ENCODE peak calls at places on chromosome 7, in four cellular contexts. P, E, U and B are unnamed samples. For H3K36me3, the result is how much of the 10 kb centered on the place peaks cover.

GRCh38 chr7:94650137-94650536 is 5.8 kb downstream of the SGCE start:
- DNase-seq in P (no peak), E (no peak), U (no peak), B (no peak)

GRCh38 chr7:155310425-155311114 is 12.9 kb downstream of the INSIG1 start:
- DNase-seq in P (no peak), E (no peak), U (no peak), B (no peak)

GRCh38 chr7:112715525-112715924 is 74.7 kb downstream of the TMEM168 start:
- DNase-seq in P (no peak), E (no peak), U (no peak), B (no peak)

GRCh38 chr7:132575987-132576722 is at the start of gene PLXNA4:
- DNase-seq in P (peak), E (no peak), U (peak), B (no peak)

GRCh38 chr7:19016140-19016539 is 101.3 kb downstream of the TWIST1 start:
- DNase-seq in P (no peak), E (no peak), U (no peak), B (no peak)

GRCh38 chr7:27181176-27181520 is 3.9 kb downstream of the HOXA11 start:
- DNase-seq in P (no peak), E (no peak), U (no peak), B (no peak)

GRCh38 chr7:47549916-47550315 is 32.0 kb downstream of the TNS3 start:
- DNase-seq in P (no peak), E (no peak), U (no peak), B (no peak)

GRCh38 chr7:46630031-46630430 is 709.0 kb upstream of the IGFBP3 start:
- DNase-seq in P (no peak), E (no peak), U (no peak), B (no peak)

GRCh38 chr7:82443044-82443800 is at the start of gene CACNA2D1:
- DNase-seq in P (peak), E (peak), U (peak), B (peak)

GRCh38 chr7:135644154-135644553 is 18.2 kb upstream of the STMP1 start:
- DNase-seq in P (no peak), E (no peak), U (no peak), B (no peak)

GRCh38 chr7:135645296-135645904 is 16.9 kb upstream of the STMP1 start:
- DNase-seq in P (no peak), E (no peak), U (no peak), B (no peak)

GRCh38 chr7:135648235-135648634 is 14.1 kb upstream of the STMP1 start:
- DNase-seq in P (no peak), E (no peak), U (no peak), B (no peak)

GRCh38 chr7:135647755-135648154 is 14.6 kb upstream of the STMP1 start:
- DNase-seq in P (no peak), E (no peak), U (no peak), B (no peak)

DNA sequence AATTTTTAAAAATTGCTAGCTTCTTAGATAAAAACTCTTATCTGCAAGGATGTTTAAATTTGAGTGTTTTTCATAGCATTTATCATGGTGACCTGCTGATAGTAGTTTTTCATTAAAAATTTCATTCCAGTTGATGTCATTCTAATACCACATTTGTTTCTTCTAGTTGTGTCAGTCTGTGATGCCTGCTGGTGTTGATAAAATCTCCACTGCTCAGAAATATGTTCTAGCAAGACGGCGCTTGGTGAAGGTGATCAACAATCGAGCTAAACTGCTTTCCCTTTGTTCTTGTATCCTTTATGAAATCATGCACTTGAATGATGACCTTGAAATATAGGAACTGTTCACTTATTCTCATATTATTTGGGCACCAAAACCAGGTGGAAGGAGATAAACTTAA is 17.6 kb upstream of the STMP1 start:
- DNase-seq in P (no peak), E (no peak), U (no peak), B (no peak)
- H3K36me3 ChIP-seq in P (under half), E (half or more), U (under half), B (under half)

DNA sequence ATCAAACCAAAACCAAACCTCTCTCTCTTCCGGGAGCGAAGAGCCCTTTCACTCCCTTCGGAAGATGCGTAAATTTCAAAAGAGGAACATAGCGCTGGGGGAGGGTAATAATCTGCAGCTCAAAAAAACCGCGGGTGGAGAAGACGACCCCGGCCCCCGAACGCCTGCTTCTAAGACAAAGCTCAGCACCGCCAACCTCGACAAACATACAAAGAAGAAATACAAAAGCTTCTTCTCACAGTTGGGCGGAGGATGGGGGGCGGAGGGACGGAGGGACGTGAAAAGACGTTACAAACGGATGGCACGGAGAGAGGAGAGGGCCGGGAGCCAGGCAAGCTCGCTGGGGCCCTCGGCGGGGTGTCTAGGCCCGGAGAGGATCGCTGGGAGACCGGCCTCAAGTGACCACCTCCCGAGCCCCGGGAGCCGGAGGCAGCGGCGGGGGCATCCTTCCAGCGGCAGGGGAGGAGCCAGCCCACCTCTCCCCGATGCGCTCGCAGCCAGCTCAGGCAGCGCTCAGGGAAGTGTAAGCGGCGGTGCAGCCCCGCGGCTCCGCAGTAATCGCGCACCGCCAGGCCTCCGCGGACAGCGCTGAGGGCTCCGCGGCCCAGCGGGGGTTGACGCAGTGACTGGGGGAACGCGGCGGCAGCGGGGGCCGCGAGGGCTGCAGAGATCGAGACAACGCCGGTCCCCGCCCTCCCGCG is 794 bp downstream of the MKRN1 start:
- DNase-seq in P (peak), E (no peak), U (peak), B (peak)
- H3K4me3 ChIP-seq in P (peak), E (peak), U (peak), B (peak)

DNA sequence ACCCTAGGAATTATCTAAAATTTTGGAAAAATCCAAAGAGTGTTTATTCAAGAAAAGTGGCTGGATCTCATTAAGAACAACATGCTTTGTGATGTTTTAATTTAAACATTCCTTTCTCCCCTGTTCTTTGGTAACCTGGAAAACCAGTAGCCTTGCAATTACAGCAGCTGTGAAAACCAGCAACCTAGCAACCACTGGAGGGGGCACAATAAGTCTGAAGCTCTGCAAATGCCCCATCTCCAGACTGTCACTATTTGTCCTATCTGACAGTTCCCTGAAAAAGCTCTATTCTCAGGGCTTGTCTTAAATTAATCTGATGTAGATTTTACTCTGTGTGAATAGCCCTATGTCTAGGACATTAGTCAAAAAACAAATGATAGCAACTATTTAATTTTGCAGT is 137.6 kb upstream of the THSD7A start:
- DNase-seq in P (no peak), E (no peak), U (no peak), B (no peak)
- TF ChIP-seq CTCF in P (no peak), E (no peak), U (no peak), B (no peak)

DNA sequence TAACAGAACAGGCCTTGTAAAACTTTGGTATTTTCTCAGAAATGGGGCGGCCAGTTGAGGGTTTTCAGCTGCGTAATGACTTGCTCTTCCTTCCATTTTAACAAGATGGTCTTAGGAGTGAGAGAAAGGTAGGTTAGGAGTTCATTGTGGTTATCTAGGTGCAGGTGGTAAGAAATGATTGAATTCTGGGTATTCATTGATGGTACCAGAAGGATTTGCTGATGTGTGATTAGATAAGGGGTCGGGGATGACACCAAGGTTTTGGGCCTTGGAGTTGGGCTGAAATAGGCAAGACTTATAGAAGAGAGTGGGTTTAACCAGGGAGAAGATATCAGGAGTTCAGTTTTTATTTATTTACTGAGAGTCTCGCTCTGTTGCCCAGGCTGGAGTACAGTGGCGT is 2.6 kb downstream of the MDH2 start:
- DNase-seq in P (no peak), E (no peak), U (no peak), B (no peak)
- H3K36me3 ChIP-seq in P (under half), E (under half), U (under half), B (under half)

DNA sequence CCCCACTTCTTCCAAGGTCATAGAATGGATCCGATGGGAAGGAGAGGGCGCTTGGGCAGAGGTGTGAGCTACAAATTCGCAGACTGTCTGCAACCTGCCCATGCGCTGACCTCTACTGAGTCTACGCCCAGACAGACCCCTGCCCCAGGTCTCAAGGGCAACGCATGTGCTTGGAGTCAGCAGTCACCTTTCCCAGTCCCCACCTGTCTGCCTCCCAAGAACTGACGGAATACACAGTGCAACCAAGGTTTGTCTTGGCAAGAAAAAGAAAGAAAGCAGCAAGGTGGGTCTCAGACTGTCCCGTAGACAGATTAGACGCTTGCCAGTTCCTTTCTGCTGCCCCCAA is 74.3 kb downstream of the CALN1 start:
- DNase-seq in P (no peak), E (no peak), U (no peak), B (no peak)
- H3K4me3 ChIP-seq in P (no peak), E (no peak), U (no peak), B (no peak)

DNA sequence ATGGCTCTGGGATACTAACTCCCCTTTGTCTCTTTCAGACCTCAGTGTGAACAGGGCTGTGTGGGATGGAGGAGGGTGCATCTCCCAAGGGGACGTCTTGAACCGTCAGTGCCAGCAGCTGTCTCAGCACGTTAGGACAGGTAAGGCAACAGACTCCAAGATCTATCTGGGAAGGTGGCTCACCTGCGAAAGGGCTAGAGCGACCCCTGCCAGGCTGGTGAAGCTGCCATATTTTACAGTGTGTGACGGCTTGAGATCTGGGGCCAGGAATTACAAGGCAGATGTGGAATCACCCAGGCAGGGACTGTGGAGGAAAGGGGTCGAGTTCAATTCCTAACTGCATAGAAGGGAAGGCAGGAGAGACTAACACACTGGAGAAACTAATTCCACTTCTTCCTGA is 11.2 kb downstream of the MUC17 start:
- DNase-seq in P (peak), E (no peak), U (no peak), B (no peak)
- TF ChIP-seq CTCF in P (no peak), E (no peak), U (no peak), B (no peak)